ENCODE peak calls at places on chromosome 21, in six cellular contexts. T is T-helper 1 cell, P is HuH-7, M is dermis blood vessel endothelial cell, K is dorsolateral prefrontal cortex, A is activated T-cell treated with anti-CD3 and anti-CD28 coated beads for 48 hours. X is an unnamed sample.

GRCh38 chr21:30638686-30639085 is 3.7 kb downstream of the KRTAP20-2 start:
- DNase-seq in A (no peak), T (no peak), P (no peak), K (no peak), M (no peak), X (no peak)

GRCh38 chr21:25999935-26000582 is 170.5 kb downstream of the APP start:
- DNase-seq in A (no peak), M (no peak), P (no peak), K (no peak), T (no peak), X (no peak)

GRCh38 chr21:25688284-25689035 is 46.2 kb downstream of the ATP5PF start:
- DNase-seq in M (peak), K (no peak), P (no peak), T (no peak), A (no peak), X (no peak)

GRCh38 chr21:37172646-37173045 is 94.5 kb downstream of the VPS26C start:
- DNase-seq in P (no peak), M (no peak), A (no peak), K (no peak), T (no peak), X (no peak)

GRCh38 chr21:41425588-41425953 is 468 bp upstream of the MX1 start:
- DNase-seq in T (no peak), A (no peak), P (no peak), K (no peak), M (no peak), X (no peak)

GRCh38 chr21:29985866-29986265 is 46.1 kb upstream of the GRIK1 start:
- DNase-seq in P (no peak), K (no peak), M (no peak), T (no peak), A (no peak), X (no peak)

GRCh38 chr21:25424045-25424444 is 183.2 kb downstream of the MRPL39 start:
- DNase-seq in T (no peak), P (no peak), K (no peak), A (no peak), M (no peak), X (no peak)

GRCh38 chr21:32333953-32334673 is 35.5 kb downstream of the MRAP start:
- DNase-seq in K (peak), T (no peak), M (no peak), P (no peak), A (no peak), X (no peak)

GRCh38 chr21:27365394-27365793 is 398.5 kb upstream of the ADAMTS5 start:
- DNase-seq in T (no peak), A (no peak), M (no peak), K (no peak), P (no peak), X (no peak)

GRCh38 chr21:29098156-29098555 is 24.7 kb upstream of the CCT8 start:
- DNase-seq in A (no peak), T (no peak), K (no peak), M (no peak), P (no peak), X (no peak)

GRCh38 chr21:31316488-31317169 is 27.4 kb downstream of the TIAM1 start:
- DNase-seq in M (peak), T (no peak), A (no peak), K (no peak), P (no peak), X (no peak)

GRCh38 chr21:33140288-33140687 is 70.3 kb downstream of the OLIG1 start:
- DNase-seq in M (no peak), K (no peak), A (no peak), P (no peak), T (no peak), X (no peak)

GRCh38 chr21:33383056-33383888 is 19.9 kb upstream of the IFNGR2 start:
- DNase-seq in T (peak), M (peak), K (no peak), P (no peak), A (peak), X (peak)

X was measured in activated CD4-positive, alpha-beta T cell treated with anti-CD3 and anti-CD28 coated beads, Interleukin-2, amount 50 U/mL, for 24 hours.